ENCODE peak calls at places on chromosomes 11 and 22, in eight cellular contexts. E, U, J, I, D, G, P and H are unnamed samples.

GRCh38 chr11:126478466-126478865 is 123.0 kb downstream of the ST3GAL4 start:
- DNase-seq in E (no peak), J (no peak), G (no peak), U (no peak), D (no peak), I (no peak), P (no peak), H (no peak)

GRCh38 chr22:39236321-39237275 is 8.2 kb downstream of the PDGFB start:
- DNase-seq in U (peak; percentile 85), I (no peak), P (peak; percentile 55), G (peak; percentile 51), D (no peak), E (no peak), J (no peak), H (peak; percentile 32)

GRCh38 chr11:129815596-129816461 is at the start of gene TMEM45B:
- DNase-seq in P (no peak), D (no peak), J (no peak), U (no peak), E (no peak), I (peak; percentile 67), G (peak; percentile 76), H (no peak)

GRCh38 chr11:122192634-122193245 is 76.7 kb upstream of the BLID start:
- DNase-seq in D (no peak), P (no peak), E (peak; percentile 66), G (no peak), I (no peak), J (peak; percentile 82), U (no peak), H (no peak)

GRCh38 chr11:94325681-94326080 is 21.3 kb downstream of the IZUMO1R start:
- DNase-seq in E (no peak), U (peak; percentile 71), G (no peak), I (peak; percentile 84), J (peak; percentile 47), D (no peak), P (peak; percentile 24), H (no peak)

GRCh38 chr22:38775656-38776055 is 18.3 kb downstream of the DNAL4 start:
- DNase-seq in U (no peak), D (no peak), J (no peak), P (no peak), I (no peak), E (no peak), G (no peak), H (no peak)

GRCh38 chr11:65917434-65918210 is 1.2 kb downstream of the C11orf68 start:
- DNase-seq in I (no peak), P (no peak), U (no peak), E (no peak), J (peak; percentile 54), D (no peak), G (no peak), H (no peak)

GRCh38 chr11:119572481-119573424 is 149.8 kb upstream of the THY1 start:
- DNase-seq in G (no peak), D (no peak), U (no peak), J (no peak), E (no peak), P (no peak), I (peak; percentile 69), H (no peak)

GRCh38 chr22:26610072-26610958 is 7.5 kb downstream of the CRYBB1 start:
- DNase-seq in D (no peak), E (no peak), G (no peak), P (peak; percentile 13), I (no peak), U (no peak), J (peak; percentile 93), H (no peak)

GRCh38 chr11:18248561-18248960 is at the start of gene SAA2:
- DNase-seq in G (no peak), J (no peak), D (peak; percentile 76), E (no peak), U (no peak), P (no peak), I (no peak), H (no peak)

GRCh38 chr11:8338138-8338537 is 74.5 kb upstream of the LMO1 start:
- DNase-seq in G (peak; percentile 72), J (peak; percentile 63), D (no peak), U (peak; percentile 14), P (no peak), E (no peak), I (peak; percentile 74), H (no peak)

GRCh38 chr11:48094643-48095339 is 114.4 kb downstream of the PTPRJ start:
- DNase-seq in U (no peak), G (no peak), D (no peak), E (peak; percentile 60), I (no peak), P (no peak), J (no peak), H (no peak)
- H3K27ac ChIP-seq in U (no peak overlapping the region), G (no peak overlapping the region), D (no peak overlapping the region), E (no peak overlapping the region), I (no peak overlapping the region), P (no peak overlapping the region), J (no peak overlapping the region), H (no peak overlapping the region)

DNA sequence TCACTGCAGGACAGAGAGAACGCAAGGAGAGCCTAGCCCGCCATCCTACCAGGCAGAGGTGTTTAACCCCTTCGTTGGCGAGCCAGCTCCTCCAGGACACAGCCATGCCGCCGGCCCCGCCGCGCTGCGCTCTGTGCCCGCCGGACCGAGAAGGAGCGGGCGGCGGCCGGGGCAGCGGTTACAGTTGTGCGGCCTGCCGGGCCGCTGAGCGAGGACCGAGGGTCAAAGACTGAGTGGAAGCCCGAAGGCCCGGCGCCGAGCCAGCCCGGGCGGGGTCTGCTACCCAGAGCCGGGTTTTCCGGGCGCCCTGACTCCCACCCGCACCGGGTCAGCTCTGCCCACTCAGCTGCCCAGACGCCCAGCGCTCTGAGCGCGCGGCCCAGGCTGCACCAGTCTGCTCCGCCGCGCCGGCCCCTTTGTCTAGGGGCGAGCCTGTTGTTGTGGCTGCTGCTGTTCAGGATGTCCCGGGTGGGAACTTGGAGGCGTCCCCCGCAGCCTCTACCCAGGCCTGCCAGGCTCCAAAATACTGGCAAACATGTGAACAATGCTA is at the start of gene NOX4:
- DNase-seq in D (no peak), I (peak; percentile 82), E (no peak), J (peak; percentile 55), P (no peak), G (peak; percentile 50), U (no peak), H (no peak)
- H3K27ac ChIP-seq in D (peak within 1 kb of the TSS; percentile 82), I (no peak within 1 kb of the TSS), E (peak within 1 kb of the TSS; percentile 44), J (no peak within 1 kb of the TSS), P (no peak within 1 kb of the TSS), G (peak within 1 kb of the TSS; percentile 38), U (no peak within 1 kb of the TSS), H (no peak within 1 kb of the TSS)

GRCh38 chr11:114215428-114215827 is 80.8 kb upstream of the NNMT start:
- DNase-seq in E (no peak), D (no peak), I (no peak), J (no peak), G (no peak), P (no peak), U (no peak), H (no peak)

GRCh38 chr11:114216804-114217195 is 79.4 kb upstream of the NNMT start:
- DNase-seq in P (no peak), U (no peak), D (no peak), I (no peak), G (no peak), J (no peak), E (no peak), H (no peak)

GRCh38 chr11:114215871-114216803 is 80.1 kb upstream of the NNMT start:
- DNase-seq in D (no peak), P (no peak), G (no peak), U (no peak), I (no peak), J (no peak), E (no peak), H (no peak)

GRCh38 chr11:114218508-114218907 is 77.7 kb upstream of the NNMT start:
- DNase-seq in P (no peak), D (no peak), U (no peak), G (no peak), I (no peak), E (no peak), J (no peak), H (no peak)

DNA sequence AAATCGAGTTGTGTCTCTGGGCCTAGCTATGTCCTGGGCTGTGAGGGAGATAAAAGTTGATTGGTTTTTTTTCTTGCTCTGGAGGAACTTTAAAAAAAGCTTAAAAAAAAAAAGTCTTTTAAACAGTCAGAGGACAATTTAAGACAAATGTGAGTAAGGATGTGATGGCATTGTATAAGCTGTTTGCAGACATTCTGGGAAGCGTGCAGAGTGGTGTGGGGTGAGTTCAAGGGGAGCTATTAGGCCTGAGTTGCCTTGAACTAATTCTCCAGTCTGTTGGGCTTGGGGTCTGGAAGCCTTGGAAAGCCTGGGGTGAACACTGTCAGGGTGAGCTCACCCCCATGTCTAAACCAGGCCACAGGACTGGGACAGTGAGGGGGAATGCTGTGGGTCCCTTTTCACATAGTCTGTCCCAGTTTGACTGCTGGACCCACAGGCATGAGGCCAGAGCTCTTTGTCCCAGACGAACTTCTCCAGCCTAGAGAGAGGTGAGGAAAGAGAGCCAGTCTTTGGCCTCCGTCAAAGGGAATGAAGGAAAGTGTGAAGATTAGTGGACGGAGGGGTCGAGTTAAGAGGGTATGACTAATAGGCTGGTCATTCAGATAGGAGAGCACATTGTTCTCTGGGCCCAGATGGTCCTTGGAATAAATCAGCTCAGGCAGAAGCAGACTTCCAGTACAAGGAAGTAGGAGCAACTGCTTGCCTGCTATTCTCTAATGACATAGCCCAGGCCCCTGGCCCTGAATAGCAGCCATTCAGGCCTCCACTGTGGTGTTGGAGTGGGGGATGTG is 76.4 kb upstream of the NNMT start:
- DNase-seq in G (no peak), U (no peak), D (no peak), P (no peak), E (no peak), J (peak; percentile 49), I (no peak), H (no peak)
- H3K27ac ChIP-seq in G (peak overlapping the region; percentile 27), U (no peak overlapping the region), D (no peak overlapping the region), P (no peak overlapping the region), E (no peak overlapping the region), J (no peak overlapping the region), I (no peak overlapping the region), H (no peak overlapping the region)

DNA sequence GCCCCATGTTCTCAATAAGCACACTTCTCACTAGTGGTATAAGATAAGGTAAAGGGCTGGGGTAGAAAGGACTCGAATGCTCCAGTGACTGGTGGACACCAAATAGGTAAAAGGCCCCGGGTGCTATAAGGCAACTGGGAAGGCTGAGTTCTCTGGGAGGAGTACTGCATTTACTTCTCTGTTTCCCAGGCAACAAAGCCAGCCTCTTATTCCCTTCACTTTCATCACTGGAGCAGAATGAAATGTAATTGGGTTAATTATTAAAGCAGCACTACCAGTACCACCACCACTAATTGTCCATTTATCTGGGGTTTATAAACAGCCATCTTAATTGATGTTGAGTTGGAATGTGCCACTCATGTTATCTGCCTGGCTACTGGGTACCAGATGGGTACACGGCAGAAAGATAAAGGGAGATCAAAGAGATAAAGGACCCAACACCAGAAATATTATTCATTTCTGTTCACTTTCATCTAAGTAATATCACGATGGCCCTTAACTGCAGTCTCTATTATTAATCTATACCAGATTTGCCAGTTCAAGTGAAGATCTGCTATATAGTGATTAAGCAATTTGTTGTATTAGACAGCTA is 94.4 kb upstream of the CHRM4 start:
- DNase-seq in G (no peak), U (no peak), P (no peak), J (no peak), I (no peak), D (no peak), E (no peak), H (no peak)
- H3K27ac ChIP-seq in G (no peak overlapping the region), U (no peak overlapping the region), P (no peak overlapping the region), J (no peak overlapping the region), I (no peak overlapping the region), D (no peak overlapping the region), E (no peak overlapping the region), H (no peak overlapping the region)